ENCODE peak calls at places on chromosomes 11 and 22, in ten cellular contexts. One of them, this sample, is unnamed. For H3K4me1, the result is how much of the 10 kb centered on the place peaks cover.

GRCh38 chr11:120182357-120182756 is 28.5 kb upstream of the OAF start:
- DNase-seq in K562: no peak
- DNase-seq in transverse colon: no peak
- DNase-seq in stomach: peak
- DNase-seq in esophagus muscularis mucosa: peak
- DNase-seq in sigmoid colon: peak
- DNase-seq in ovary: no peak
- DNase-seq in A549: no peak
- DNase-seq in tibial nerve: peak
- DNase-seq in suprapubic skin: peak
- DNase-seq in this sample: no peak

GRCh38 chr22:25709758-25710157 is 32.2 kb upstream of the MYO18B start:
- DNase-seq in stomach: no peak
- DNase-seq in K562: no peak
- DNase-seq in transverse colon: no peak
- DNase-seq in tibial nerve: no peak
- DNase-seq in esophagus muscularis mucosa: no peak
- DNase-seq in ovary: no peak
- DNase-seq in suprapubic skin: no peak
- DNase-seq in sigmoid colon: no peak
- DNase-seq in A549: no peak
- DNase-seq in this sample: no peak

GRCh38 chr11:21263026-21263425 is 593.6 kb downstream of the NELL1 start:
- DNase-seq in ovary: no peak
- DNase-seq in suprapubic skin: no peak
- DNase-seq in esophagus muscularis mucosa: no peak
- DNase-seq in sigmoid colon: no peak
- DNase-seq in transverse colon: no peak
- DNase-seq in A549: no peak
- DNase-seq in K562: no peak
- DNase-seq in stomach: no peak
- DNase-seq in tibial nerve: no peak
- DNase-seq in this sample: no peak

GRCh38 chr11:134564472-134565200 is 152.6 kb upstream of the B3GAT1 start:
- DNase-seq in stomach: no peak
- DNase-seq in K562: no peak
- DNase-seq in tibial nerve: no peak
- DNase-seq in suprapubic skin: no peak
- DNase-seq in esophagus muscularis mucosa: peak
- DNase-seq in transverse colon: no peak
- DNase-seq in ovary: no peak
- DNase-seq in sigmoid colon: no peak
- DNase-seq in A549: no peak
- DNase-seq in this sample: no peak

GRCh38 chr11:46489668-46490560 is 98.3 kb upstream of the CHRM4 start:
- DNase-seq in ovary: no peak
- DNase-seq in sigmoid colon: no peak
- DNase-seq in esophagus muscularis mucosa: no peak
- DNase-seq in suprapubic skin: no peak
- DNase-seq in A549: peak
- DNase-seq in stomach: no peak
- DNase-seq in tibial nerve: no peak
- DNase-seq in K562: peak
- DNase-seq in transverse colon: peak
- DNase-seq in this sample: no peak

GRCh38 chr11:29448246-29448877 is 568.5 kb downstream of the KCNA4 start:
- DNase-seq in transverse colon: no peak
- DNase-seq in esophagus muscularis mucosa: no peak
- DNase-seq in A549: peak
- DNase-seq in suprapubic skin: no peak
- DNase-seq in ovary: no peak
- DNase-seq in tibial nerve: no peak
- DNase-seq in stomach: no peak
- DNase-seq in K562: no peak
- DNase-seq in sigmoid colon: no peak
- DNase-seq in this sample: no peak

GRCh38 chr22:31637375-31637937 is 24.6 kb downstream of the PISD start:
- DNase-seq in tibial nerve: no peak
- DNase-seq in suprapubic skin: no peak
- DNase-seq in transverse colon: no peak
- DNase-seq in stomach: no peak
- DNase-seq in sigmoid colon: no peak
- DNase-seq in A549: no peak
- DNase-seq in ovary: no peak
- DNase-seq in K562: no peak
- DNase-seq in esophagus muscularis mucosa: no peak
- DNase-seq in this sample: peak

GRCh38 chr11:93498099-93499040 is 44.8 kb downstream of the SMCO4 start:
- DNase-seq in ovary: no peak
- DNase-seq in K562: no peak
- DNase-seq in suprapubic skin: no peak
- DNase-seq in sigmoid colon: no peak
- DNase-seq in stomach: no peak
- DNase-seq in esophagus muscularis mucosa: no peak
- DNase-seq in A549: peak
- DNase-seq in tibial nerve: no peak
- DNase-seq in transverse colon: no peak
- DNase-seq in this sample: no peak

GRCh38 chr11:72774499-72774898 is 19.3 kb downstream of the STARD10 start:
- DNase-seq in stomach: no peak
- DNase-seq in K562: no peak
- DNase-seq in sigmoid colon: no peak
- DNase-seq in A549: no peak
- DNase-seq in esophagus muscularis mucosa: no peak
- DNase-seq in ovary: no peak
- DNase-seq in suprapubic skin: no peak
- DNase-seq in tibial nerve: no peak
- DNase-seq in transverse colon: peak
- DNase-seq in this sample: no peak
- H3K4me1 ChIP-seq in stomach: half or more
- H3K4me1 ChIP-seq in K562: half or more
- H3K4me1 ChIP-seq in sigmoid colon: under half
- H3K4me1 ChIP-seq in A549: under half
- H3K4me1 ChIP-seq in esophagus muscularis mucosa: half or more
- H3K4me1 ChIP-seq in ovary: under half
- H3K4me1 ChIP-seq in suprapubic skin: under half
- H3K4me1 ChIP-seq in tibial nerve: under half
- H3K4me1 ChIP-seq in transverse colon: under half
- H3K4me1 ChIP-seq in this sample: under half

GRCh38 chr11:10326080-10326964 is 21.4 kb downstream of the ADM start:
- DNase-seq in stomach: peak
- DNase-seq in A549: no peak
- DNase-seq in tibial nerve: no peak
- DNase-seq in ovary: peak
- DNase-seq in K562: no peak
- DNase-seq in suprapubic skin: no peak
- DNase-seq in sigmoid colon: peak
- DNase-seq in esophagus muscularis mucosa: peak
- DNase-seq in transverse colon: peak
- DNase-seq in this sample: peak

GRCh38 chr11:10327254-10327653 is 22.4 kb downstream of the ADM start:
- DNase-seq in A549: no peak
- DNase-seq in K562: peak
- DNase-seq in esophagus muscularis mucosa: no peak
- DNase-seq in stomach: no peak
- DNase-seq in transverse colon: no peak
- DNase-seq in ovary: no peak
- DNase-seq in sigmoid colon: no peak
- DNase-seq in tibial nerve: no peak
- DNase-seq in suprapubic skin: no peak
- DNase-seq in this sample: no peak

GRCh38 chr11:10329935-10330334 is 25.1 kb downstream of the ADM start:
- DNase-seq in esophagus muscularis mucosa: peak
- DNase-seq in A549: no peak
- DNase-seq in suprapubic skin: no peak
- DNase-seq in sigmoid colon: no peak
- DNase-seq in K562: no peak
- DNase-seq in transverse colon: no peak
- DNase-seq in stomach: no peak
- DNase-seq in tibial nerve: no peak
- DNase-seq in ovary: no peak
- DNase-seq in this sample: no peak

GRCh38 chr11:10329356-10329755 is 24.5 kb downstream of the ADM start:
- DNase-seq in ovary: no peak
- DNase-seq in sigmoid colon: no peak
- DNase-seq in K562: no peak
- DNase-seq in transverse colon: no peak
- DNase-seq in suprapubic skin: no peak
- DNase-seq in tibial nerve: no peak
- DNase-seq in stomach: no peak
- DNase-seq in A549: no peak
- DNase-seq in esophagus muscularis mucosa: no peak
- DNase-seq in this sample: no peak

GRCh38 chr11:10328314-10329090 is 23.6 kb downstream of the ADM start:
- DNase-seq in K562: no peak
- DNase-seq in tibial nerve: no peak
- DNase-seq in transverse colon: no peak
- DNase-seq in A549: no peak
- DNase-seq in sigmoid colon: no peak
- DNase-seq in stomach: no peak
- DNase-seq in suprapubic skin: no peak
- DNase-seq in esophagus muscularis mucosa: peak
- DNase-seq in ovary: no peak
- DNase-seq in this sample: no peak
- TF ChIP-seq EP300 in K562: no peak
- TF ChIP-seq EP300 in tibial nerve: no peak
- TF ChIP-seq EP300 in transverse colon: no peak
- TF ChIP-seq EP300 in A549: no peak
- TF ChIP-seq EP300 in sigmoid colon: no peak
- TF ChIP-seq EP300 in stomach: no peak
- TF ChIP-seq EP300 in suprapubic skin: no peak
- TF ChIP-seq EP300 in esophagus muscularis mucosa: no peak
- TF ChIP-seq EP300 in ovary: no peak
- TF ChIP-seq EP300 in this sample: no peak

GRCh38 chr11:68340784-68341556 is 28.6 kb downstream of the LRP5 start:
- DNase-seq in esophagus muscularis mucosa: no peak
- DNase-seq in transverse colon: no peak
- DNase-seq in ovary: no peak
- DNase-seq in suprapubic skin: no peak
- DNase-seq in sigmoid colon: no peak
- DNase-seq in K562: no peak
- DNase-seq in tibial nerve: no peak
- DNase-seq in A549: peak
- DNase-seq in stomach: no peak
- DNase-seq in this sample: no peak

GRCh38 chr11:68343761-68344256 is 31.4 kb downstream of the LRP5 start:
- DNase-seq in esophagus muscularis mucosa: no peak
- DNase-seq in transverse colon: peak
- DNase-seq in sigmoid colon: no peak
- DNase-seq in ovary: no peak
- DNase-seq in stomach: peak
- DNase-seq in A549: no peak
- DNase-seq in tibial nerve: no peak
- DNase-seq in suprapubic skin: no peak
- DNase-seq in K562: peak
- DNase-seq in this sample: peak

GRCh38 chr11:68340003-68340767 is 27.8 kb downstream of the LRP5 start:
- DNase-seq in K562: no peak
- DNase-seq in stomach: no peak
- DNase-seq in ovary: no peak
- DNase-seq in esophagus muscularis mucosa: no peak
- DNase-seq in sigmoid colon: no peak
- DNase-seq in A549: no peak
- DNase-seq in suprapubic skin: no peak
- DNase-seq in transverse colon: no peak
- DNase-seq in tibial nerve: no peak
- DNase-seq in this sample: no peak

GRCh38 chr11:68341557-68342458 is 29.4 kb downstream of the LRP5 start:
- DNase-seq in tibial nerve: no peak
- DNase-seq in stomach: no peak
- DNase-seq in transverse colon: no peak
- DNase-seq in suprapubic skin: no peak
- DNase-seq in esophagus muscularis mucosa: no peak
- DNase-seq in K562: no peak
- DNase-seq in A549: no peak
- DNase-seq in ovary: no peak
- DNase-seq in sigmoid colon: no peak
- DNase-seq in this sample: no peak

DNA sequence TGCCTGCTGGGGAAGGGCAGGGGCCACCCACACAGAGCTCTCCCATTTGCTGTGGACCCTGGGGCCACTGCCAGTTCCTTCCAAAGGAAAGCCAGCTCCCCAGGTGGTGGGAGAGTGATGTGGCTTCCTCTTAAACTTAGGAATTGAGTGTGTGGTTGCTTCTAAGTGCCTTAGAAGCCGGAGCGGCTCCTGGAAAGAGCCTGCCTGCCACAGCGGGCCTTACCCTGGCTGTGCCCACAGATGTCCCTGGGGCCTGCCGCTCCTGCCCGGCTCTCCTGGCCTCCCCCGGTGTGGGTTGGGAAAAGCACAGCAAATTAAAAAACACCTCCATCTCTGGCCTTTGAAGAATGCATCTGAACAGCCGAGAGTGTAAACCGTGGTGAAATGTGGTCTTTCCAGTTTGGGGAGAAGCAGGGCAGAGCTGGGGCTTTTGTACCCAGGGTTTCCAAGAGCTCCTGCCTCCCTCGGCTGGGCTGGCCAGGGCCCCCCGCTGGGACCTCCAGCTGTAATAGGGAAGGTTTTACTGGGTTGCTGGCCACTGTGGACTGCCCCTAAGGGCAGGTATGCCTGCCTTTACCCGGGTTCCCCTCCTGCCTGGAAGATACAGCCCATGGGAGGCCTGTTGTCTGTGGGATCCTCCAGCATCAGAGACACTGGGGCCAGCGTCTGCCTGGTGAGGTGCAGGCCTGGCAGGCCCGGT is 30.2 kb downstream of the LRP5 start:
- DNase-seq in stomach: peak
- DNase-seq in esophagus muscularis mucosa: no peak
- DNase-seq in suprapubic skin: no peak
- DNase-seq in K562: no peak
- DNase-seq in tibial nerve: no peak
- DNase-seq in ovary: no peak
- DNase-seq in transverse colon: no peak
- DNase-seq in A549: no peak
- DNase-seq in sigmoid colon: no peak
- DNase-seq in this sample: peak
- H3K4me1 ChIP-seq in stomach: half or more
- H3K4me1 ChIP-seq in esophagus muscularis mucosa: half or more
- H3K4me1 ChIP-seq in suprapubic skin: half or more
- H3K4me1 ChIP-seq in K562: under half
- H3K4me1 ChIP-seq in tibial nerve: under half
- H3K4me1 ChIP-seq in ovary: under half
- H3K4me1 ChIP-seq in transverse colon: half or more
- H3K4me1 ChIP-seq in A549: half or more
- H3K4me1 ChIP-seq in sigmoid colon: half or more
- H3K4me1 ChIP-seq in this sample: half or more

DNA sequence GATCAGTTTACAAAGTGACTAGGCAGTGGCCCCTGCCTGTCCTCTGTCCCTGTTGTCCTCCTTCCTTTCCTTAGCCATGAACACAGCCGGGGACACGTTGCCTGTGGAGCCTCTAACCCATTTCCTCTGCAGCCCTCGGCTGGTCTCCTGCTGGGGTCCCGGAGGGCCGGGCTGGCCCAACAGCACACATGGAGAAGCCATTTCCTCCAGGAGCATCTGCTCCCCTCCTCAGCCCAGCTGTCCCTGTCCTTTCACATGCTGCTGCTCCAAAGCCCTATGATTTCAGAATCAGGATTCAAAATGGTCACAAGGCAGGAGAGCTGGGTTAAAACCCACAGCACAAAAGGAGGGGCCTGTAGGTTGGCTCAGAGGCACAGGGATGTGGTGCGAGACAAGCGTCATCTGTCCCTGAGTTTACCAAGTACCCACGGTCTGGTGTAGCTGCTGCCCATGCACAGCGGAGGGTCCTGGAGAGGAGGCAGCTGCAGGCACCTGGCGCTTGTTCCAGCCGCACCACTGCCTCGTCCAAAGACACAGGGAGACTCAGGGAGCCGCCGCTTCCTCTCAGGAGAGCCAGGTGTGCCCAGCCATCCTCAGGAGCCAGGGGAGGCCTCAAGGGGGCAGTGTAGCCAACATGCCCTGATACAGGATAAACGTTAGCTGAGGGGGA is 4.1 kb upstream of the VSIG10L2 start:
- DNase-seq in sigmoid colon: peak
- DNase-seq in A549: peak
- DNase-seq in transverse colon: peak
- DNase-seq in esophagus muscularis mucosa: no peak
- DNase-seq in K562: peak
- DNase-seq in ovary: peak
- DNase-seq in suprapubic skin: peak
- DNase-seq in stomach: peak
- DNase-seq in tibial nerve: peak
- DNase-seq in this sample: no peak
- TF ChIP-seq EP300 in sigmoid colon: no peak
- TF ChIP-seq EP300 in A549: no peak
- TF ChIP-seq EP300 in transverse colon: no peak
- TF ChIP-seq EP300 in esophagus muscularis mucosa: no peak
- TF ChIP-seq EP300 in K562: no peak
- TF ChIP-seq EP300 in ovary: no peak
- TF ChIP-seq EP300 in suprapubic skin: no peak
- TF ChIP-seq EP300 in stomach: no peak
- TF ChIP-seq EP300 in tibial nerve: no peak
- TF ChIP-seq EP300 in this sample: no peak

This sample was measured in upper lobe of left lung.